ENCODE peak calls at places on chromosomes 3 and 15, in ten cellular contexts. K is adrenal gland; N is astrocyte of the spinal cord; X is HCT116; T is ovary; P is CD8-positive, alpha-beta T cell; O is uterus; B is cardiac fibroblast; M is OCI-LY7; Z is AG04450. U is an unnamed sample.

GRCh38 chr3:33115024-33115768 is 1.4 kb downstream of the CRTAP start:
- DNase-seq in Z (peak), B (peak), O (peak), K (peak), P (no peak), X (peak), N (peak), M (peak), T (peak), U (peak)

GRCh38 chr15:64461577-64462162 is 1.3 kb downstream of the ZNF609 start:
- DNase-seq in B (peak), Z (no peak), X (no peak), T (no peak), O (no peak), N (no peak), M (no peak), K (peak), P (peak), U (no peak)

GRCh38 chr15:31434418-31435255 is 108.0 kb downstream of the KLF13 start:
- DNase-seq in T (peak), B (peak), K (peak), O (no peak), X (no peak), Z (peak), N (peak), M (peak), P (peak), U (no peak)

GRCh38 chr3:114557791-114558190 is 264.0 kb downstream of the TIGIT start:
- DNase-seq in P (no peak), K (no peak), M (no peak), B (no peak), X (no peak), N (no peak), O (no peak), T (no peak), Z (no peak), U (no peak)

GRCh38 chr3:53044371-53045106 is 1.3 kb downstream of the SFMBT1 start:
- DNase-seq in X (no peak), P (peak), O (no peak), M (peak), B (peak), K (peak), N (peak), T (peak), Z (no peak), U (no peak)

GRCh38 chr3:174439621-174440349 is 419.3 kb upstream of the NAALADL2 start:
- DNase-seq in P (no peak), K (peak), X (peak), O (peak), M (no peak), N (peak), Z (peak), B (peak), T (no peak), U (peak)

GRCh38 chr15:96349034-96349932 is 18.8 kb downstream of the NR2F2 start:
- DNase-seq in X (no peak), K (no peak), P (no peak), N (peak), T (no peak), O (no peak), Z (no peak), M (no peak), B (no peak), U (no peak)

GRCh38 chr3:53195602-53196574 is 34.9 kb downstream of the PRKCD start:
- DNase-seq in N (peak), T (peak), B (peak), P (peak), K (peak), O (peak), Z (no peak), M (peak), X (peak), U (no peak)

GRCh38 chr15:101016581-101016980 is 97.4 kb downstream of the LRRK1 start:
- DNase-seq in B (no peak), Z (no peak), N (no peak), K (peak), X (no peak), T (no peak), O (no peak), P (no peak), M (no peak), U (no peak)

GRCh38 chr3:13391308-13391707 is 28.8 kb downstream of the NUP210 start:
- DNase-seq in N (no peak), B (no peak), O (no peak), T (no peak), Z (no peak), M (peak), X (no peak), K (no peak), P (peak), U (no peak)
- TF ChIP-seq CTCF in N (peak), B (no peak), O (no peak), T (no peak), Z (no peak), M (peak), X (peak), K (no peak), P (no peak), U (peak)

DNA sequence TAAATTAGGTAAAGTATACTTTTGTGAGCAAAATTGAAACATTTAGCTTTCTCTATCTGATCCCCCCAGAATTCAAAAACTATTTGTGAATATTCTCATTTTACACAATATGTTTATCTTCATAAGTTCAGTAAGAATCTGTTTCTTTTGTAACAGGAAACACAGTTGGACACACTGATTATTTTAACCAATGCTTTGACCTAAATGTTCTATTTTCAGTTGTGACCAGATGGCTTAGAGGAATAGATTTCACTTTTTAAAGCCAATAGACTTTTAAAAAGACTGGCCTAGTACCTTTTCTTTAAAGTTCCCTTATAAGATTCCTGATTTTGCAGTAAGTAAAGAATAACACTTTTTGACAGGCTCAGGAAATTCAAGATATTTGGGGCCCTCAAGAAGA is 74.0 kb upstream of the STRIT1 start:
- DNase-seq in N (peak), M (peak), B (peak), T (no peak), P (no peak), K (no peak), Z (no peak), X (no peak), O (no peak), U (no peak)
- H3K4me3 ChIP-seq in N (no peak), M (peak), B (no peak), T (no peak), P (no peak), K (no peak), Z (no peak), X (no peak), O (no peak), U (no peak)

DNA sequence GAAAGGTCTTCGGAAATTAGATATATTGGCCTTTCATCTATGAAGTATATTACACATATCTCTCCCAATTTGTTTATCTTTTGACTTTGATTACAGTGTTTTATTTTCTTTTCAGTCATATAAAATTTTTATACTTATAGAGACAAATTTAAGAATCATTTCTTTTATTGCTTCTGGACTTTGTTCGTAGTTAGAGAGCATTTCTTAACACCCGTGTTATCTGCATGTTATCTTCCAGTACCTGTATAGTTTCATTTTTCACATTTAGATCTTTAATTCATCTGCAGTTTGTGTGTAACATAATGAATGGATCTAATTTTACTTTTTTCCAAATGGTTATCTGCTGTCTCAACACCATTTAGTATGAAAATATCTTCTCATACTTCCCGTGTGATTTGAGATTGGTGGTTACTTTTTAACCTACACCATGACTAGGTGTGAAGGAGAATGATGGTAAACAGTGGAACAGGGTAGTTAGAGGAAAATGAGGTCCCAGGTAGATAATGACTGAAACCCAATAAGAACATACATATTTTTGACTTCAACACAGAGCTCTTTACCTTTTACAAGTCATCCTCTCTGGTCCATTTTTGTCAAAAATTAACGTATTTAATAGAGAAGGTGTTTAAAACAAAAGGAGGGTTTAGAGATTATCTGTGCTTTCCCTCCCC is 99.3 kb downstream of the LPP start:
- DNase-seq in T (no peak), P (no peak), X (no peak), Z (no peak), N (no peak), B (no peak), M (no peak), K (no peak), O (no peak), U (no peak)
- TF ChIP-seq CTCF in T (no peak), P (no peak), X (no peak), Z (no peak), N (no peak), B (no peak), M (no peak), K (no peak), O (no peak), U (no peak)

DNA sequence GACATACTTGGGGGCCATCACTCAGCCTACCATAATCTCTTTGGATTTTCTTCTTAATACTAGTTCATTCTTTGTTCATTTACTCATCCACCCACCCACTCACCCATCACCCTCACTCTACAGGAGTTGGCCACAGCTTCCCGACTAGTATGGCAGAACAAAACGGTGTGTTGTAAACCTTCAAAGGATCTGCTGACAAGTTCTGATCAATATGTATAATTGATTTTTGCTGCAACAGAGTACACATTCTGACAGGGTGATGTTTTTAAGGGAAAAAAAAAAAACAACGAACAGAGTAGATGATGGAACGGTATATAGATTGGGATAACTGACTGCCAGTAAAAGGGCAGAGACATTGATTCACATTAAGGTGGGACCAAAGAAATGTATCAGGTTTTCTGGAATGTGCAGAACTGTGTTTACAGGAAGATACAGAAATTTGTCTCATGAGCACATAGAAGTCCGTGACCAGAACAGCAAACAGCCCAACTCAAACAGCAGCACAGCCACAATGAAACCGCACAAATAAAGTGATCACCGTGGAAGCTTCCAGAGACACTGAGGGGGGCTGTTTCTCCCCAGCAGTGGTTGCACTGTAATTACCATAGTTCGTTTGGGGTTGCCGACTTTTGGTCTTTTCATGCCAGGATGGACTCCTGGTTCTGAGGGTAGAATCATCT is 931.9 kb downstream of the FHIT start:
- DNase-seq in N (no peak), B (no peak), P (no peak), M (no peak), Z (no peak), X (no peak), O (no peak), T (no peak), K (no peak), U (no peak)
- H3K4me3 ChIP-seq in N (no peak), B (no peak), P (no peak), M (no peak), Z (no peak), X (no peak), O (no peak), T (no peak), K (no peak), U (no peak)

DNA sequence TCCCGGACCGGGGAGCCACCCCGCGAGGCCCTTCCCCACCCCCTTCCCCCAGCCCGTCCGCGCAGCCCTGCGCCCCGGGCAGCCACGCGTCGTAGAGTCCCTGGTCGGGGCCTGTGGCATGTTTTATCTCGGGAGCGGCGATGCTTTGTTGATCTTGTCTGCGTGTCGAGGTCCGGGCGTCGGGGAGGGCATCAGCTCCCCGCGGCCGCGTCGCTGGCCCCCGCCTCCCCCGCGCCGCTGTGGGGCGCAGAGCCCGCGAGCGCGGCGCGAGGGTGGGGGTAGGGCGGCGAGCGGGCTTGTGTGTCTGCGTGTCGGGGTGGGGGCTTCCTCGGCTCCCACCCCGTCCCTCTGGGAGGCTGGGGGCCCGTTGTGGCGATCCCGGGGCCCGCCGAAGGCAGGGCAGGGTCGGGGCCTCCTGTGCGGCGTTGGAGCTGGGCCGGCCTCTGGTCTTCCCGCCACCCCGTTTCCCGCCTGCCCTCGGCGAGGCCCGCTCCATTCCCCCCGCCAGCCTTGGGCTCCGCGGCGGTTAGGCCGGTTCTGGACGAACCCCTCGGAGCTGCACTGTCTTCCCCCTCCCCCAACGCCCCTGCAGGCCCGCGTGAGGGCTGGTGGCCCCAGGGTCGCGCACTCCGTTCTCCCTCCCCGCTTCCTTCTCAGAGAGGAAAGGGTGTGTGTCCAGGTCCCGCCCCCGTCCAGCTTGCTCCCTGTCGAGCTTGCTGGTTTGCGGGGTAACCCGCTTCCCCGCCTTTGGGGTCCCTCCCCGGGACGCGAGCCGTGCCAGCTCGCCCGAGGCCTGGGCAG is 695 bp downstream of the GMPS start:
- DNase-seq in Z (no peak), O (peak), B (peak), K (peak), T (peak), N (no peak), P (peak), M (peak), X (no peak), U (no peak)
- TF ChIP-seq CTCF in Z (no peak), O (no peak), B (no peak), K (no peak), T (no peak), N (no peak), P (no peak), M (no peak), X (no peak), U (no peak)

GRCh38 chr3:113157408-113157980 is 53.9 kb upstream of the BOC start:
- DNase-seq in Z (no peak), N (no peak), K (no peak), O (peak), T (no peak), X (no peak), B (no peak), M (no peak), P (no peak), U (no peak)

GRCh38 chr3:113166357-113166718 is 45.0 kb upstream of the BOC start:
- DNase-seq in P (no peak), Z (no peak), K (no peak), N (no peak), M (no peak), B (no peak), T (no peak), O (no peak), X (no peak), U (no peak)

GRCh38 chr3:113158210-113158609 is 53.1 kb upstream of the BOC start:
- DNase-seq in M (no peak), Z (no peak), K (no peak), B (no peak), X (no peak), P (no peak), O (no peak), N (no peak), T (no peak), U (no peak)

GRCh38 chr3:113165841-113166240 is 45.5 kb upstream of the BOC start:
- DNase-seq in B (peak), T (no peak), X (no peak), N (no peak), P (no peak), M (no peak), O (peak), K (no peak), Z (no peak), U (no peak)

GRCh38 chr3:113161661-113162060 is 49.7 kb upstream of the BOC start:
- DNase-seq in T (no peak), X (no peak), N (no peak), O (no peak), Z (no peak), B (no peak), P (no peak), K (no peak), M (no peak), U (no peak)
- H3K4me3 ChIP-seq in T (no peak), X (no peak), N (no peak), O (no peak), Z (no peak), B (no peak), P (no peak), K (no peak), M (no peak), U (no peak)

DNA sequence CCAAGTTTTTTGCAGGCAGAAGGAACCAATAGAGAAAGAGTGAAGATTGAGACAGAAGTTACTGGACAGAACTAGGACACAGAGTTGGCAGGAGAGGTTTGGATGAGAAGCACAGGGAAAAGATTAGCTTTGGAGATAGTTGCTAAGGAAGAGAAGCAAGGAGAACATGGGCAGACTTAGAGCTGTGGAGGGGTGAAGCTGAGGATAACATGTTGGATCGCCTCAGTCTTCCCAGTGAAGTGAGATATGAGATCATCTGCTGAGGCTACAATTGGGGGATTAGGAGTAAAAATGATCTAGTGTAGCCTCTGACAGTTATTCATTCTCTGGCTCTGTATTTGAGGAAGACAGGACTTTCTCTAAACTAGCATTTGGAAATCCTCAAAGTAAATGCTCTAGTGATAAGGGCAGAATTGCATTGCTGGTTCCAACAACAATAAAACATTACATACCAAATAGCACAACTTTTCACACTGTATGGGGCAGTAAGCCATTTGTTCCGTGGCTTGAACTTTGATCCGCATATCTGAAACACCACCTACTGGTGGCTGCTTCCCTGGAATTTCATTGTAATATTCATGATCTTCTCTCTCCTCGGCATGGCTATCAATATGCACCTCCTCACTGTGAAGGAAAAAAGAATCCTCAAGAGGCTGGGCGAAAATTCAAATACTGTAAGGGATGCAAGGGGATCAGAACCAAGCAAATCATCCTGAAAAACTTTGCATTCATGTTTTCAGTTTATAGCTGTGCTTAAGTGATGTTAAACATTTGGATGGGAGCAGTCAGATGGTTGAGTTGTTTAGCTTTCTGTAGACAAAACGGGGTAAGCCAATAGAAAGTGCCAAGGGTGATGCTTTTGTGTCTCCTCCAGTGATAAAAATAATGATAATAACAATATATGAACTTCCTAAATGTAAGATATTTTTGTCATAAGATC is 22.2 kb upstream of the EID1 start:
- DNase-seq in X (peak), M (no peak), K (peak), Z (no peak), T (no peak), N (peak), O (peak), B (peak), P (no peak), U (no peak)
- TF ChIP-seq CTCF in X (peak), M (peak), K (peak), Z (peak), T (no peak), N (peak), O (peak), B (peak), P (no peak), U (peak)

GRCh38 chr3:48445277-48445882 is 1.2 kb upstream of the ATRIP start:
- DNase-seq in P (no peak), X (no peak), M (no peak), O (no peak), Z (no peak), B (no peak), T (no peak), K (no peak), N (no peak), U (no peak)
- H3K4me3 ChIP-seq in P (no peak), X (peak), M (peak), O (no peak), Z (peak), B (peak), T (no peak), K (no peak), N (no peak), U (peak)

GRCh38 chr15:22878103-22878502 is 39.6 kb downstream of the NIPA2 start:
- DNase-seq in M (no peak), P (no peak), Z (no peak), K (peak), O (no peak), T (no peak), B (no peak), X (no peak), N (no peak), U (no peak)
- TF ChIP-seq CTCF in M (no peak), P (no peak), Z (no peak), K (no peak), O (no peak), T (no peak), B (no peak), X (no peak), N (no peak), U (no peak)